ENCODE peak calls at places on chromosomes 7 and 10, in seven cellular contexts. A is DND-41; M is upper lobe of right lung; V is ovary; P is CD8-positive, alpha-beta memory T cell; C is GM23248; O is HCT116. X is an unnamed sample. For H3K27me3, the result is how much of the 10 kb centered on the place peaks cover.

GRCh38 chr7:20260219-20260618 is 43.0 kb upstream of the MACC1 start:
- DNase-seq in A (no peak), M (no peak), V (no peak), P (no peak), C (peak), O (no peak), X (no peak)

GRCh38 chr10:50347394-50347802 is 96.1 kb upstream of the ASAH2 start:
- DNase-seq in A (no peak), M (no peak), V (no peak), P (no peak), C (no peak), O (no peak), X (no peak)

GRCh38 chr7:98357751-98358161 is 43.1 kb downstream of the BAIAP2L1 start:
- DNase-seq in A (no peak), M (no peak), V (peak), P (no peak), C (peak), O (no peak), X (no peak)

GRCh38 chr7:135929692-135930091 is 47.5 kb downstream of the MTPN start:
- DNase-seq in A (no peak), M (no peak), V (no peak), P (no peak), C (no peak), O (no peak), X (no peak)

GRCh38 chr7:108130261-108130660 is at the start of gene LAMB4:
- DNase-seq in A (no peak), M (no peak), V (no peak), P (no peak), C (no peak), O (no peak), X (no peak)

GRCh38 chr10:119178371-119179119 is at the start of gene PRDX3:
- DNase-seq in A (peak), M (peak), V (peak), P (peak), C (peak), O (peak), X (no peak)

GRCh38 chr7:11239311-11239710 is 265.6 kb downstream of the PHF14 start:
- DNase-seq in A (no peak), M (no peak), V (no peak), P (no peak), C (peak), O (no peak), X (no peak)

GRCh38 chr10:70558871-70559810 is 43.4 kb downstream of the PRF1 start:
- DNase-seq in A (peak), M (peak), V (peak), P (peak), C (peak), O (peak), X (peak)

GRCh38 chr7:135337506-135337905 is 103.9 kb downstream of the STRA8 start:
- DNase-seq in A (no peak), M (no peak), V (no peak), P (no peak), C (no peak), O (no peak), X (no peak)

GRCh38 chr10:30002438-30003266 is 56.7 kb downstream of the JCAD start:
- DNase-seq in A (peak), M (peak), V (peak), P (peak), C (peak), O (peak), X (no peak)

GRCh38 chr10:29615195-29615594 is 19.6 kb downstream of the SVIL start:
- DNase-seq in A (no peak), M (no peak), V (no peak), P (no peak), C (no peak), O (no peak), X (no peak)

GRCh38 chr10:29007748-29008610 is 280.9 kb upstream of the LYZL1 start:
- DNase-seq in A (no peak), M (no peak), V (no peak), P (no peak), C (no peak), O (no peak), X (no peak)

GRCh38 chr10:87092356-87092860 is 2.2 kb downstream of the GLUD1 start:
- DNase-seq in A (no peak), M (no peak), V (no peak), P (no peak), C (peak), O (no peak), X (no peak)

GRCh38 chr10:86851329-86852207 is 95.1 kb downstream of the BMPR1A start:
- DNase-seq in A (no peak), M (no peak), V (no peak), P (no peak), C (peak), O (no peak), X (peak)

GRCh38 chr10:92598321-92598720 is 5.4 kb downstream of the KIF11 start:
- DNase-seq in A (no peak), M (no peak), V (no peak), P (no peak), C (peak), O (no peak), X (no peak)

GRCh38 chr7:128035712-128036111 is 4.5 kb upstream of the LRRC4 start:
- DNase-seq in A (no peak), M (no peak), V (no peak), P (no peak), C (peak), O (no peak), X (no peak)

GRCh38 chr10:32104181-32104580 is 48.0 kb upstream of the KIF5B start:
- DNase-seq in A (no peak), M (no peak), V (no peak), P (no peak), C (no peak), O (no peak), X (no peak)

GRCh38 chr7:85483205-85483604 is 296.3 kb upstream of the SEMA3D start:
- DNase-seq in A (no peak), M (no peak), V (no peak), P (no peak), C (peak), O (no peak), X (peak)

GRCh38 chr7:45400680-45401079 is 173.5 kb upstream of the ADCY1 start:
- DNase-seq in A (no peak), M (no peak), V (no peak), P (no peak), C (no peak), O (no peak), X (no peak)

GRCh38 chr10:50404021-50404823 is 152.9 kb upstream of the ASAH2 start:
- DNase-seq in A (no peak), M (no peak), V (no peak), P (no peak), C (no peak), O (no peak), X (no peak)

GRCh38 chr10:47370015-47370767 is 13.9 kb downstream of the ZNF488 start:
- DNase-seq in A (no peak), M (peak), V (peak), P (no peak), C (no peak), O (no peak), X (no peak)

GRCh38 chr7:132024290-132024689 is 467.9 kb upstream of the PODXL start:
- DNase-seq in A (no peak), M (no peak), V (no peak), P (no peak), C (no peak), O (no peak), X (no peak)

GRCh38 chr10:73653701-73654100 is 2.1 kb downstream of the SYNPO2L start:
- DNase-seq in A (no peak), M (no peak), V (no peak), P (no peak), C (no peak), O (no peak), X (no peak)

GRCh38 chr7:120775703-120776265 is 82.2 kb downstream of the TSPAN12 start:
- DNase-seq in A (no peak), M (no peak), V (no peak), P (no peak), C (no peak), O (no peak), X (no peak)

GRCh38 chr7:8480466-8480865 is 47.1 kb downstream of the NXPH1 start:
- DNase-seq in A (no peak), M (no peak), V (no peak), P (no peak), C (no peak), O (no peak), X (no peak)

GRCh38 chr7:139762886-139763285 is 14.9 kb downstream of the HIPK2 start:
- DNase-seq in A (no peak), M (no peak), V (no peak), P (no peak), C (peak), O (no peak), X (no peak)

GRCh38 chr10:64091889-64092288 is 570.7 kb downstream of the REEP3 start:
- DNase-seq in A (no peak), M (no peak), V (no peak), P (no peak), C (peak), O (no peak), X (no peak)

GRCh38 chr7:43652364-43652763 is 69.5 kb downstream of the STK17A start:
- DNase-seq in A (no peak), M (no peak), V (no peak), P (no peak), C (no peak), O (no peak), X (no peak)

GRCh38 chr10:113686028-113686427 is 6.3 kb downstream of the CASP7 start:
- DNase-seq in A (no peak), M (no peak), V (no peak), P (no peak), C (no peak), O (no peak), X (no peak)

GRCh38 chr10:126867567-126868365 is 37.5 kb upstream of the DOCK1 start:
- DNase-seq in A (no peak), M (no peak), V (no peak), P (no peak), C (peak), O (no peak), X (peak)

GRCh38 chr10:13593560-13593959 is 6.8 kb downstream of the PRPF18 start:
- DNase-seq in A (no peak), M (no peak), V (no peak), P (no peak), C (peak), O (no peak), X (no peak)

GRCh38 chr7:99112097-99112496 is 31.8 kb downstream of the SMURF1 start:
- DNase-seq in A (no peak), M (no peak), V (no peak), P (no peak), C (peak), O (no peak), X (no peak)

GRCh38 chr7:132218876-132219275 is 357.4 kb downstream of the PLXNA4 start:
- DNase-seq in A (no peak), M (no peak), V (no peak), P (no peak), C (no peak), O (no peak), X (no peak)

GRCh38 chr10:125160856-125161569 is 650 bp upstream of the CTBP2 start:
- DNase-seq in A (peak), M (peak), V (peak), P (no peak), C (peak), O (peak), X (peak)

GRCh38 chr7:44615149-44615611 is 8.8 kb downstream of the OGDH start:
- DNase-seq in A (no peak), M (no peak), V (no peak), P (no peak), C (peak), O (no peak), X (no peak)

GRCh38 chr7:112207106-112207592 is 654 bp downstream of the ZNF277 start:
- DNase-seq in A (no peak), M (no peak), V (no peak), P (no peak), C (no peak), O (no peak), X (no peak)

GRCh38 chr10:91590904-91591791 is 41.7 kb downstream of the PPP1R3C start:
- DNase-seq in A (no peak), M (no peak), V (peak), P (no peak), C (peak), O (no peak), X (peak)

GRCh38 chr10:102535481-102536147 is 31.8 kb downstream of the SUFU start:
- DNase-seq in A (no peak), M (peak), V (no peak), P (no peak), C (no peak), O (no peak), X (no peak)

GRCh38 chr10:100508691-100509150 is 10.9 kb downstream of the SEC31B start:
- DNase-seq in A (peak), M (no peak), V (no peak), P (no peak), C (peak), O (peak), X (peak)

GRCh38 chr10:16227674-16228073 is 209.1 kb upstream of the PTER start:
- DNase-seq in A (no peak), M (no peak), V (no peak), P (no peak), C (no peak), O (no peak), X (no peak)

GRCh38 chr10:16231734-16232133 is 205.1 kb upstream of the PTER start:
- DNase-seq in A (peak), M (no peak), V (no peak), P (no peak), C (no peak), O (no peak), X (no peak)

DNA sequence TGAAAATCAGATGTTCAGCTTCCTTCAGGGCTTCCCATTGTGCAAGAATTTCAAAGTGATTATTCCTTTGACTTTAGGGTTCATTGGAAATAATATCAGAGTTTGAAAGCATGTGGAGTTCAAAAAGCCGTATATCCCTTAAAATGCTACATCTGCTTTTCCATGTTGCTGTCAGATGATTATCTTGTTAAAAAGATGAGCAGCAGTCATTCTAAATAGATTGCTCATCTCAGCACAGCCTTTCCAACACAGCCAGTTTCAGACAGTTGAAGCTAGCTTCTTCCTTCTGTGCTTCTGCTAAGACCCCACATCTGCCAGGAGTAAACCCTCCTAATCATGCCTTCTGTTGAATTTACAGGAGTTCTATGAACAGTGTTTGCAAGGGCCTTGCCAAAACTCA is 204.4 kb upstream of the PTER start:
- DNase-seq in A (no peak), M (no peak), V (no peak), P (no peak), C (no peak), O (no peak), X (no peak)
- H3K27ac ChIP-seq in A (no peak), M (no peak), V (no peak), P (no peak), C (no peak), O (no peak), X (no peak)

GRCh38 chr10:122992031-122992585 is 11.9 kb downstream of the PSTK start:
- DNase-seq in A (no peak), M (no peak), V (no peak), P (no peak), C (no peak), O (no peak), X (no peak)
- H3K27me3 ChIP-seq in A (under half), M (under half), V (under half), P (under half), C (under half), O (under half), X (under half)

GRCh38 chr10:80281784-80282505 is 7.5 kb downstream of the MAT1A start:
- DNase-seq in A (no peak), M (no peak), V (no peak), P (no peak), C (no peak), O (no peak), X (no peak)
- H3K4me3 ChIP-seq in A (no peak), M (no peak), V (no peak), P (no peak), C (no peak), O (no peak), X (no peak)

DNA sequence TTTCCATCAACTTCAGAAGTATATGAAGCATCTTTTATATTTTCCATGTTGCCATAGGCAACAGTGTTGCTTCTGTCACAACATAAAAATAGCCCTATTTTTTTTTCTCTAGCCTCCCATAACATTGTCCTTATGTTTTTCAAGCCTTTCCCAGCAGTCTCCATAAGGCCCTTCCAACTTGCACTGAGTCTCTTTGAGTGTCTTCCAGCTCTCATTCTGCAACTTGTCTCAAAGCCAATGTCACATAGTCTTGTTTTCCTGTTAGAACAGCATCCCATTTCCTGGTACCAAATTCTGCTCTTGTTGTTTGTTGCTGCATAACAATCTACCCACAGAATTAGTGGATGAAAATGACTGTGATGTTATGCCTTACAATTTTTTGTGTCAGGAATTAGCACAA is 1055.4 kb upstream of the GHITM start:
- DNase-seq in A (no peak), M (no peak), V (no peak), P (no peak), C (no peak), O (no peak), X (no peak)
- H3K27ac ChIP-seq in A (no peak), M (no peak), V (no peak), P (no peak), C (no peak), O (no peak), X (no peak)

X was measured in AG04450.